ENCODE peak calls at places on chromosomes 16 and 17, in four cellular contexts. Q is activated CD8-positive, alpha-beta T cell treated with anti-CD3 and anti-CD28 coated beads, Interleukin-2, amount 10 ng/mL, durations not matched to agents 7 days and 5 days; E is activated naive CD8-positive, alpha-beta T cell treated with anti-CD3 and anti-CD28 coated beads, Interleukin-2, amount 50 U/mL, for 24 hours; J is amniotic stem cell. G is an unnamed sample.

GRCh38 chr16:30927789-30928378 is 4.5 kb downstream of the FBXL19 start:
- DNase-seq in Q (peak), E (peak), J (no peak), G (no peak)

GRCh38 chr17:50813583-50813982 is 21.8 kb upstream of the WFIKKN2 start:
- DNase-seq in Q (no peak), E (no peak), J (no peak), G (no peak)

GRCh38 chr17:78568051-78568450 is 9.1 kb downstream of the DNAH17 start:
- DNase-seq in Q (no peak), E (no peak), J (no peak), G (no peak)

GRCh38 chr17:17681744-17682292 is 560 bp downstream of the RAI1 start:
- DNase-seq in Q (peak), E (peak), J (no peak), G (no peak)

GRCh38 chr17:12027658-12028057 is 7.0 kb downstream of the MAP2K4 start:
- DNase-seq in Q (no peak), E (no peak), J (no peak), G (no peak)

GRCh38 chr16:70437017-70437581 is 1.8 kb downstream of the ST3GAL2 start:
- DNase-seq in Q (no peak), E (no peak), J (no peak), G (peak)

GRCh38 chr17:36980281-36980761 is 31.6 kb downstream of the AATF start:
- DNase-seq in Q (no peak), E (no peak), J (no peak), G (peak)

GRCh38 chr16:85123891-85124635 is 11.8 kb upstream of the CIBAR2 start:
- DNase-seq in Q (no peak), E (no peak), J (peak), G (no peak)

GRCh38 chr16:287298-287811 is 4.4 kb downstream of the PDIA2 start:
- DNase-seq in Q (no peak), E (no peak), J (no peak), G (no peak)

GRCh38 chr17:55301521-55302406 is 37.0 kb downstream of the HLF start:
- DNase-seq in Q (no peak), E (no peak), J (no peak), G (no peak)

GRCh38 chr17:50959341-50959740 is 93.2 kb upstream of the TOB1 start:
- DNase-seq in Q (no peak), E (no peak), J (no peak), G (no peak)

GRCh38 chr17:64385187-64386083 is 5.2 kb downstream of the PECAM1 start:
- DNase-seq in Q (peak), E (peak), J (peak), G (peak)

GRCh38 chr16:70573451-70574121 is 50.0 kb downstream of the SF3B3 start:
- DNase-seq in Q (no peak), E (no peak), J (no peak), G (peak)

GRCh38 chr17:81858170-81858966 is 2.0 kb downstream of the P4HB start:
- DNase-seq in Q (no peak), E (no peak), J (no peak), G (no peak)

GRCh38 chr17:42122371-42123303 is at the start of gene HSPB9:
- DNase-seq in Q (no peak), E (no peak), J (no peak), G (no peak)

GRCh38 chr17:51764387-51764971 is 394.0 kb downstream of the CA10 start:
- DNase-seq in Q (peak), E (peak), J (peak), G (peak)

GRCh38 chr17:65536573-65537342 is 24.7 kb downstream of the AXIN2 start:
- DNase-seq in Q (no peak), E (no peak), J (no peak), G (no peak)

GRCh38 chr16:30523768-30524574 is 2.4 kb downstream of the ZNF768 start:
- DNase-seq in Q (no peak), E (no peak), J (no peak), G (no peak)

GRCh38 chr17:64638552-64639198 is 23.4 kb downstream of the SMURF2 start:
- DNase-seq in Q (no peak), E (no peak), J (no peak), G (no peak)

GRCh38 chr17:1153795-1154546 is 25.8 kb downstream of the ABR start:
- DNase-seq in Q (no peak), E (no peak), J (peak), G (no peak)